ENCODE peak calls at places on chromosomes 4 and X, in eight cellular contexts. One of them, this sample, is unnamed.

GRCh38 chrX:132539611-132540010 is 50.8 kb upstream of the MBNL3 start:
- DNase-seq in PC-3: no peak
- DNase-seq in neural progenitor cell: no peak
- DNase-seq in SK-N-SH: no peak
- DNase-seq in OCI-LY7: no peak
- DNase-seq in HCT116: no peak
- DNase-seq in MM.1S: no peak
- DNase-seq in hepatocyte: no peak
- DNase-seq in this sample: no peak

GRCh38 chrX:32155044-32155638 is 1056.2 kb downstream of the DMD start:
- DNase-seq in HCT116: no peak
- DNase-seq in PC-3: no peak
- DNase-seq in neural progenitor cell: peak; percentile 54
- DNase-seq in hepatocyte: no peak
- DNase-seq in SK-N-SH: peak; percentile 18
- DNase-seq in MM.1S: no peak
- DNase-seq in OCI-LY7: no peak
- DNase-seq in this sample: peak; percentile 13

GRCh38 chrX:109952050-109952449 is 50.9 kb upstream of the TMEM164 start:
- DNase-seq in MM.1S: no peak
- DNase-seq in HCT116: no peak
- DNase-seq in OCI-LY7: no peak
- DNase-seq in SK-N-SH: no peak
- DNase-seq in PC-3: peak; percentile 88
- DNase-seq in hepatocyte: no peak
- DNase-seq in neural progenitor cell: no peak
- DNase-seq in this sample: no peak

GRCh38 chr4:1856071-1856919 is at the start of gene LETM1:
- DNase-seq in SK-N-SH: peak; percentile 98
- DNase-seq in OCI-LY7: peak; percentile 95
- DNase-seq in hepatocyte: peak; percentile 98
- DNase-seq in MM.1S: peak; percentile 94
- DNase-seq in PC-3: peak; percentile 91
- DNase-seq in neural progenitor cell: peak; percentile 99
- DNase-seq in HCT116: peak; percentile 85
- DNase-seq in this sample: peak; percentile 97

GRCh38 chr4:156536661-156537060 is 434.9 kb downstream of the PDGFC start:
- DNase-seq in OCI-LY7: no peak
- DNase-seq in PC-3: peak; percentile 46
- DNase-seq in HCT116: no peak
- DNase-seq in neural progenitor cell: no peak
- DNase-seq in SK-N-SH: no peak
- DNase-seq in MM.1S: no peak
- DNase-seq in hepatocyte: no peak
- DNase-seq in this sample: no peak

GRCh38 chrX:53089224-53089842 is 4.6 kb upstream of the KANTR start:
- DNase-seq in SK-N-SH: peak; percentile 66
- DNase-seq in neural progenitor cell: peak; percentile 52
- DNase-seq in OCI-LY7: peak; percentile 58
- DNase-seq in PC-3: peak; percentile 62
- DNase-seq in HCT116: peak; percentile 34
- DNase-seq in MM.1S: peak; percentile 44
- DNase-seq in hepatocyte: peak; percentile 68
- DNase-seq in this sample: peak; percentile 62

GRCh38 chr4:51858605-51859211 is 15.8 kb downstream of the DCUN1D4 start:
- DNase-seq in PC-3: no peak
- DNase-seq in neural progenitor cell: no peak
- DNase-seq in MM.1S: no peak
- DNase-seq in HCT116: no peak
- DNase-seq in OCI-LY7: no peak
- DNase-seq in SK-N-SH: no peak
- DNase-seq in hepatocyte: no peak
- DNase-seq in this sample: no peak

GRCh38 chrX:40150503-40150902 is 52.7 kb upstream of the BCOR start:
- DNase-seq in SK-N-SH: no peak
- DNase-seq in neural progenitor cell: peak; percentile 16
- DNase-seq in OCI-LY7: peak; percentile 48
- DNase-seq in MM.1S: no peak
- DNase-seq in HCT116: no peak
- DNase-seq in hepatocyte: no peak
- DNase-seq in PC-3: peak; percentile 32
- DNase-seq in this sample: peak; percentile 13

GRCh38 chrX:73448379-73448778 is 1.5 kb downstream of the CDX4 start:
- DNase-seq in OCI-LY7: no peak
- DNase-seq in PC-3: no peak
- DNase-seq in SK-N-SH: no peak
- DNase-seq in hepatocyte: no peak
- DNase-seq in HCT116: no peak
- DNase-seq in MM.1S: no peak
- DNase-seq in neural progenitor cell: peak; percentile 25
- DNase-seq in this sample: peak; percentile 24

GRCh38 chrX:103941201-103941975 is 21.0 kb upstream of the TMSB15B start:
- DNase-seq in hepatocyte: peak; percentile 19
- DNase-seq in MM.1S: peak; percentile 45
- DNase-seq in OCI-LY7: peak; percentile 34
- DNase-seq in neural progenitor cell: peak; percentile 17
- DNase-seq in HCT116: no peak
- DNase-seq in PC-3: peak; percentile 44
- DNase-seq in SK-N-SH: peak; percentile 20
- DNase-seq in this sample: peak; percentile 48

GRCh38 chrX:39195156-39195555 is 393.9 kb downstream of the MID1IP1 start:
- DNase-seq in SK-N-SH: no peak
- DNase-seq in OCI-LY7: no peak
- DNase-seq in PC-3: no peak
- DNase-seq in MM.1S: no peak
- DNase-seq in HCT116: no peak
- DNase-seq in hepatocyte: no peak
- DNase-seq in neural progenitor cell: no peak
- DNase-seq in this sample: peak; percentile 14

GRCh38 chr4:158588285-158588684 is 66.6 kb downstream of the RXFP1 start:
- DNase-seq in MM.1S: no peak
- DNase-seq in HCT116: no peak
- DNase-seq in PC-3: no peak
- DNase-seq in SK-N-SH: no peak
- DNase-seq in neural progenitor cell: no peak
- DNase-seq in OCI-LY7: no peak
- DNase-seq in hepatocyte: no peak
- DNase-seq in this sample: no peak

GRCh38 chr4:76781698-76782595 is 116.0 kb downstream of the SOWAHB start:
- DNase-seq in MM.1S: peak; percentile 82
- DNase-seq in HCT116: peak; percentile 80
- DNase-seq in SK-N-SH: no peak
- DNase-seq in hepatocyte: no peak
- DNase-seq in neural progenitor cell: no peak
- DNase-seq in PC-3: peak; percentile 88
- DNase-seq in OCI-LY7: no peak
- DNase-seq in this sample: no peak

GRCh38 chr4:159368320-159368719 is 265.4 kb downstream of the RAPGEF2 start:
- DNase-seq in PC-3: no peak
- DNase-seq in hepatocyte: no peak
- DNase-seq in SK-N-SH: no peak
- DNase-seq in MM.1S: no peak
- DNase-seq in HCT116: no peak
- DNase-seq in OCI-LY7: no peak
- DNase-seq in neural progenitor cell: no peak
- DNase-seq in this sample: no peak

GRCh38 chr4:119709418-119709817 is 80.8 kb upstream of the PDE5A start:
- DNase-seq in OCI-LY7: no peak
- DNase-seq in SK-N-SH: no peak
- DNase-seq in hepatocyte: no peak
- DNase-seq in MM.1S: no peak
- DNase-seq in PC-3: no peak
- DNase-seq in HCT116: no peak
- DNase-seq in neural progenitor cell: no peak
- DNase-seq in this sample: no peak

GRCh38 chr4:173346074-173346473 is 11.9 kb upstream of the HMGB2 start:
- DNase-seq in SK-N-SH: no peak
- DNase-seq in OCI-LY7: no peak
- DNase-seq in MM.1S: no peak
- DNase-seq in neural progenitor cell: no peak
- DNase-seq in HCT116: no peak
- DNase-seq in PC-3: peak; percentile 79
- DNase-seq in hepatocyte: no peak
- DNase-seq in this sample: no peak

GRCh38 chr4:169485791-169486742 is 126.3 kb downstream of the NEK1 start:
- DNase-seq in neural progenitor cell: peak; percentile 49
- DNase-seq in OCI-LY7: peak; percentile 33
- DNase-seq in PC-3: peak; percentile 74
- DNase-seq in hepatocyte: peak; percentile 48
- DNase-seq in HCT116: peak; percentile 49
- DNase-seq in SK-N-SH: peak; percentile 43
- DNase-seq in MM.1S: peak; percentile 65
- DNase-seq in this sample: peak; percentile 66

GRCh38 chrX:154411322-154411980 is at the start of gene TAFAZZIN:
- DNase-seq in neural progenitor cell: peak; percentile 80
- DNase-seq in OCI-LY7: peak; percentile 80
- DNase-seq in HCT116: no peak
- DNase-seq in PC-3: peak; percentile 68
- DNase-seq in SK-N-SH: peak; percentile 86
- DNase-seq in MM.1S: peak; percentile 75
- DNase-seq in hepatocyte: peak; percentile 84
- DNase-seq in this sample: peak; percentile 72

GRCh38 chr4:108690738-108691137 is 40.3 kb downstream of the OSTC start:
- DNase-seq in HCT116: no peak
- DNase-seq in SK-N-SH: no peak
- DNase-seq in PC-3: no peak
- DNase-seq in MM.1S: no peak
- DNase-seq in OCI-LY7: no peak
- DNase-seq in hepatocyte: no peak
- DNase-seq in neural progenitor cell: no peak
- DNase-seq in this sample: no peak
- H3K4me1 ChIP-seq in HCT116: no peaks in the 10 kb centered on the region
- H3K4me1 ChIP-seq in SK-N-SH: no peaks in the 10 kb centered on the region
- H3K4me1 ChIP-seq in PC-3: no peaks in the 10 kb centered on the region
- H3K4me1 ChIP-seq in MM.1S: peaks cover 13% of the 10 kb centered on the region
- H3K4me1 ChIP-seq in OCI-LY7: no peaks in the 10 kb centered on the region
- H3K4me1 ChIP-seq in hepatocyte: no peaks in the 10 kb centered on the region
- H3K4me1 ChIP-seq in neural progenitor cell: no peaks in the 10 kb centered on the region
- H3K4me1 ChIP-seq in this sample: peaks cover 2% of the 10 kb centered on the region

GRCh38 chr4:61202100-61202637 is 2.0 kb downstream of the ADGRL3 start:
- DNase-seq in HCT116: no peak
- DNase-seq in PC-3: peak; percentile 14
- DNase-seq in MM.1S: no peak
- DNase-seq in hepatocyte: no peak
- DNase-seq in SK-N-SH: peak; percentile 60
- DNase-seq in neural progenitor cell: peak; percentile 62
- DNase-seq in OCI-LY7: no peak
- DNase-seq in this sample: peak; percentile 61

GRCh38 chr4:61201562-61202099 is 1.5 kb downstream of the ADGRL3 start:
- DNase-seq in PC-3: no peak
- DNase-seq in hepatocyte: peak; percentile 20
- DNase-seq in OCI-LY7: no peak
- DNase-seq in neural progenitor cell: peak; percentile 53
- DNase-seq in MM.1S: no peak
- DNase-seq in HCT116: no peak
- DNase-seq in SK-N-SH: peak; percentile 50
- DNase-seq in this sample: peak; percentile 50

GRCh38 chr4:61200195-61200990 is at the start of gene ADGRL3:
- DNase-seq in PC-3: no peak
- DNase-seq in MM.1S: no peak
- DNase-seq in hepatocyte: peak; percentile 73
- DNase-seq in HCT116: no peak
- DNase-seq in SK-N-SH: peak; percentile 81
- DNase-seq in OCI-LY7: no peak
- DNase-seq in neural progenitor cell: peak; percentile 95
- DNase-seq in this sample: peak; percentile 93

GRCh38 chr4:61199869-61200194 is 294 bp upstream of the ADGRL3 start:
- DNase-seq in HCT116: no peak
- DNase-seq in OCI-LY7: no peak
- DNase-seq in PC-3: no peak
- DNase-seq in SK-N-SH: no peak
- DNase-seq in MM.1S: no peak
- DNase-seq in hepatocyte: no peak
- DNase-seq in neural progenitor cell: no peak
- DNase-seq in this sample: no peak

GRCh38 chr4:61200991-61201526 is 933 bp downstream of the ADGRL3 start:
- DNase-seq in PC-3: peak; percentile 14
- DNase-seq in neural progenitor cell: peak; percentile 63
- DNase-seq in OCI-LY7: no peak
- DNase-seq in hepatocyte: peak; percentile 53
- DNase-seq in MM.1S: no peak
- DNase-seq in HCT116: no peak
- DNase-seq in SK-N-SH: peak; percentile 56
- DNase-seq in this sample: peak; percentile 74
- TF ChIP-seq CTCF in PC-3: no peak
- TF ChIP-seq CTCF in neural progenitor cell: no peak
- TF ChIP-seq CTCF in OCI-LY7: no peak
- TF ChIP-seq CTCF in hepatocyte: no peak
- TF ChIP-seq CTCF in MM.1S: no peak
- TF ChIP-seq CTCF in HCT116: no peak
- TF ChIP-seq CTCF in SK-N-SH: no peak
- TF ChIP-seq CTCF in this sample: no peak

GRCh38 chrX:24777660-24778059 is 83.9 kb downstream of the POLA1 start:
- DNase-seq in HCT116: no peak
- DNase-seq in SK-N-SH: no peak
- DNase-seq in PC-3: no peak
- DNase-seq in neural progenitor cell: no peak
- DNase-seq in hepatocyte: no peak
- DNase-seq in OCI-LY7: peak; percentile 76
- DNase-seq in MM.1S: peak; percentile 68
- DNase-seq in this sample: no peak
- TF ChIP-seq EZH2phosphoT487 in HCT116: no peak
- TF ChIP-seq EZH2phosphoT487 in SK-N-SH: no peak
- TF ChIP-seq EZH2phosphoT487 in PC-3: no peak
- TF ChIP-seq EZH2phosphoT487 in neural progenitor cell: no peak
- TF ChIP-seq EZH2phosphoT487 in hepatocyte: no peak
- TF ChIP-seq EZH2phosphoT487 in OCI-LY7: no peak
- TF ChIP-seq EZH2phosphoT487 in MM.1S: peak; percentile 94
- TF ChIP-seq EZH2phosphoT487 in this sample: no peak

DNA sequence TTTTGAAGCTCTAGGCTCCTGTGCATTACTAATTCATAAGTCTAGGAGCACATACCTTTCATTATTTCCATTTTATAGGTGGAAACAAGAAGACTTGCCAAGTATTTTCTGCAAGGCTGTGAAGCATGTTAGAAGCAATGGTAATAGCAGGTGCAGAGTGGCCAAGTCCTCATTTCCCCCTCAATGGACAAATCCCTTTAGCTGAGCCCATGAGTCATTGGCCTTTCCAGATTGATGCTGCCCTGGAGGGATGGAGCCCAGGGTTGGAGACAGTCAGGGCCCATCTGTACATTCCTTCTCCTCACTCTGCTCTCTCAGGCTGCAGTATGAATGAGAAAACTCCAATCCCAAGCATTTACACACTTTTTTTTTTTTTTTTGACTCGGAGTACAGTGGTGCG is 6.6 kb downstream of the MGST2 start:
- DNase-seq in HCT116: no peak
- DNase-seq in hepatocyte: no peak
- DNase-seq in neural progenitor cell: no peak
- DNase-seq in OCI-LY7: no peak
- DNase-seq in MM.1S: no peak
- DNase-seq in PC-3: no peak
- DNase-seq in SK-N-SH: no peak
- DNase-seq in this sample: no peak
- H3K4me1 ChIP-seq in HCT116: no peaks in the 10 kb centered on the region
- H3K4me1 ChIP-seq in hepatocyte: peaks cover 23% of the 10 kb centered on the region
- H3K4me1 ChIP-seq in neural progenitor cell: peaks cover 5% of the 10 kb centered on the region
- H3K4me1 ChIP-seq in OCI-LY7: peaks cover 8% of the 10 kb centered on the region
- H3K4me1 ChIP-seq in MM.1S: no peaks in the 10 kb centered on the region
- H3K4me1 ChIP-seq in PC-3: peaks cover 2% of the 10 kb centered on the region
- H3K4me1 ChIP-seq in SK-N-SH: peaks cover 2% of the 10 kb centered on the region
- H3K4me1 ChIP-seq in this sample: peaks cover 10% of the 10 kb centered on the region

This sample was measured in GM23338.